ENCODE peak calls at places on chromosome 2, in seven cellular contexts. E is GM12892, P is K562, R is stomach, F is transverse colon, L is GM12878, Q is GM12891. V is an unnamed sample.
A peak's percentile ranks its signal among the peaks of the same experiment; 100 is the strongest.

GRCh38 chr2:169173876-169174275 is 104.5 kb downstream of the DHRS9 start:
- DNase-seq in P (no peak), F (no peak), L (no peak), R (no peak), E (no peak), Q (no peak), V (no peak)

GRCh38 chr2:234463626-234464290 is 33.1 kb downstream of the ARL4C start:
- DNase-seq in E (no peak), P (no peak), R (peak; percentile 71), L (no peak), F (peak; percentile 29), Q (no peak), V (no peak)

GRCh38 chr2:126802774-126803421 is 95.8 kb upstream of the TEX51 start:
- DNase-seq in R (no peak), Q (no peak), L (no peak), E (no peak), P (no peak), F (peak; percentile 13), V (no peak)

GRCh38 chr2:102331311-102331980 is 20.1 kb downstream of the IL1RL1 start:
- DNase-seq in Q (no peak), P (no peak), R (no peak), L (no peak), E (no peak), F (no peak), V (no peak)

GRCh38 chr2:96423281-96423680 is 81.9 kb downstream of the NEURL3 start:
- DNase-seq in P (no peak), L (no peak), Q (no peak), F (no peak), E (no peak), R (no peak), V (no peak)

GRCh38 chr2:174122185-174122584 is 126.1 kb downstream of the OLA1 start:
- DNase-seq in L (no peak), Q (no peak), E (no peak), P (no peak), R (no peak), F (no peak), V (no peak)

GRCh38 chr2:222130855-222131254 is 167.9 kb downstream of the PAX3 start:
- DNase-seq in F (no peak), E (no peak), R (no peak), Q (no peak), L (no peak), P (no peak), V (no peak)

GRCh38 chr2:241933175-241933911 is 63.8 kb downstream of the RTP5 start:
- DNase-seq in E (no peak), F (peak; percentile 42), Q (no peak), R (peak; percentile 21), L (no peak), P (no peak), V (no peak)

GRCh38 chr2:19776941-19777514 is 124.8 kb downstream of the TTC32 start:
- DNase-seq in L (no peak), E (no peak), R (no peak), F (no peak), Q (no peak), P (no peak), V (no peak)

GRCh38 chr2:232890896-232891601 is 21.0 kb downstream of the SNORC start:
- DNase-seq in L (no peak), Q (no peak), R (peak; percentile 24), E (peak; percentile 15), F (no peak), P (peak; percentile 41), V (peak; percentile 82)

GRCh38 chr2:239050252-239050649 is 202.4 kb downstream of the TWIST2 start:
- DNase-seq in P (no peak), L (no peak), Q (no peak), R (no peak), E (no peak), F (no peak), V (no peak)

GRCh38 chr2:172844021-172844420 is 108.4 kb downstream of the RAPGEF4 start:
- DNase-seq in Q (no peak), P (no peak), R (no peak), E (no peak), L (no peak), F (no peak), V (no peak)

GRCh38 chr2:152370783-152371182 is 35.8 kb downstream of the FMNL2 start:
- DNase-seq in Q (no peak), E (no peak), F (no peak), P (no peak), L (no peak), R (no peak), V (no peak)

GRCh38 chr2:184444217-184444616 is 154.1 kb upstream of the ZNF804A start:
- DNase-seq in E (peak; percentile 4), F (no peak), Q (no peak), P (no peak), L (peak; percentile 75), R (no peak), V (no peak)

GRCh38 chr2:203453858-203454451 is 81.1 kb downstream of the RAPH1 start:
- DNase-seq in L (peak; percentile 4), F (no peak), R (no peak), E (no peak), P (peak; percentile 58), Q (no peak), V (no peak)

GRCh38 chr2:106068415-106068814 is 125.7 kb downstream of the UXS1 start:
- DNase-seq in F (no peak), E (no peak), P (no peak), R (no peak), L (no peak), Q (no peak), V (no peak)

GRCh38 chr2:95149397-95149984 is 10.2 kb downstream of the ZNF514 start:
- DNase-seq in P (no peak), E (no peak), L (no peak), F (no peak), Q (no peak), R (no peak), V (no peak)

GRCh38 chr2:20623241-20623640 is 27.7 kb downstream of the HS1BP3 start:
- DNase-seq in E (no peak), P (no peak), F (no peak), Q (no peak), L (no peak), R (no peak), V (no peak)

DNA sequence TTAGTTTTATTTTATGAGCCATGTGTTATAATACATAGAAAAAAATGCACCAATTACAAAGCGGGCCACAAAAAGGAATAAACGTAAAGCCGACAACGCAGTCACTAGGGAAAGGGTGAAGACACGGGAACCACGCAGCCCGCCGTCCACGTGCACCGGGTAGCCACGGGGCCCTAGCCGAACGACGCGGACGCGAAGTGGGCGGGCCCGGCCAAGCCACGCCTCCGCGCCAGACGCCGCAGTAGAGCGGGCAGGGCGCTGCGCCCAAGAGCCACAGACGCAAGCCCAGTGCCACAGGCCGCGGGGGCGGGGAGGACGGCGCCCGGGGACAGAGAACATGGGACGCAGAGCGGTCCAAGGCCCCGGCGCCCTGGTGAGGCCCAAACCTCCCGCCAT is at the start of gene DUSP28:
- DNase-seq in Q (peak; percentile 86), F (peak; percentile 94), E (peak; percentile 86), R (peak; percentile 95), P (peak; percentile 89), L (peak; percentile 55), V (peak; percentile 88)
- TF ChIP-seq POLR2AphosphoS5 in Q (peak; percentile 79), F (peak; percentile 95), E (peak; percentile 89), R (peak; percentile 94), P (peak; percentile 76), L (peak; percentile 42), V (peak; percentile 15)

GRCh38 chr2:158958365-158958764 is 10.1 kb upstream of the TANC1 start:
- DNase-seq in E (no peak), R (no peak), L (no peak), Q (no peak), P (no peak), F (no peak), V (no peak)

GRCh38 chr2:158955974-158956373 is 12.5 kb upstream of the TANC1 start:
- DNase-seq in F (no peak), R (no peak), L (no peak), E (no peak), P (no peak), Q (no peak), V (no peak)

GRCh38 chr2:158953454-158953853 is 15.0 kb upstream of the TANC1 start:
- DNase-seq in Q (no peak), R (no peak), F (no peak), L (no peak), E (no peak), P (no peak), V (no peak)

GRCh38 chr2:158949300-158949699 is 19.1 kb upstream of the TANC1 start:
- DNase-seq in E (no peak), R (no peak), F (no peak), L (no peak), Q (no peak), P (no peak), V (no peak)

GRCh38 chr2:158953926-158954763 is 14.3 kb upstream of the TANC1 start:
- DNase-seq in R (peak; percentile 80), P (peak; percentile 15), F (peak; percentile 88), E (no peak), Q (no peak), L (no peak), V (no peak)
- TF ChIP-seq POLR2AphosphoS5 in R (no peak), P (no peak), F (peak; percentile 54), E (no peak), Q (no peak), L (no peak), V (no peak)

DNA sequence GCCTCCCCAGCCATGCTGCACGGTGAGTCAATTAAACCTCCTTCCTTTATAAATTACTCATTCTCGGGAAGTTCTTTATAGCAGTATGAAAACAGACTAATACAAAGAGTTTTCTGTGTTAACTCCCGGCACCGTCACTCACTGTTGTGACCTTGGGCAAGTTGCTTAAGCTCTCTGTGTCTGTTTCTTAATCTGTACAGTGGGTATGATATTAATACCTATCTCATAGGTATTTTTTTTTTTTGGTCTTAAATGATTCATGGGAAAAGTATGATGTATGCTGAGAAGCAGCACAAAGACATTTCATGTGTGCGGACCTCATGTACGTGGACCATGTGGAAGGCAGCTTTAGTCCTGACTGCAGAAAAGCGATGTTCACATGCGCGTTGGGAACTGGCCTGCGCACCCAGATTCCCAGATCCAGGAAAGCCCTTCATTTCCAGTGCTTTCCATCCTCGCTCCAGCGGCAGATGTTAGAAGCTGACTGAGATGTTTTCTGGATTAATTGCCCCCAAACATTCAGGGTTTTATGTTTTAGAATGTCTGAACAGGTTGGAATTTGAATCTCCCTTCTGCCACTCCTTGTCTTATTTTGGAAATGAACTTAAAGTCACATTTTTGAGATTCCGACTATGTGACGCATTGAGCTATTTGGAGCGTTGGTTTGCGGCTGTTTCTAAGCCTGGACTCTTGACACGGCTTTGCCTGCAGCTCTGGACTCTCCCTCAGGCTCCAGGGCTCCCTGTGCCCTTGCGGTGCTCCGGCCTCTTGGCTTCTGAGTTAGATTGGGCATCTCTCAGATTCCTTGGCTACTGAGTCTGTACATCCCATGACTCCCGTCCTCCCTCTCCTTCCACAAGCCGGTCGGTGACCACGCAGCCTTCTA is 61.4 kb downstream of the SLC4A3 start:
- DNase-seq in F (no peak), E (no peak), R (no peak), L (no peak), P (no peak), Q (no peak), V (no peak)
- TF ChIP-seq POLR2AphosphoS5 in F (no peak), E (no peak), R (peak; percentile 6), L (no peak), P (no peak), Q (no peak), V (no peak)

DNA sequence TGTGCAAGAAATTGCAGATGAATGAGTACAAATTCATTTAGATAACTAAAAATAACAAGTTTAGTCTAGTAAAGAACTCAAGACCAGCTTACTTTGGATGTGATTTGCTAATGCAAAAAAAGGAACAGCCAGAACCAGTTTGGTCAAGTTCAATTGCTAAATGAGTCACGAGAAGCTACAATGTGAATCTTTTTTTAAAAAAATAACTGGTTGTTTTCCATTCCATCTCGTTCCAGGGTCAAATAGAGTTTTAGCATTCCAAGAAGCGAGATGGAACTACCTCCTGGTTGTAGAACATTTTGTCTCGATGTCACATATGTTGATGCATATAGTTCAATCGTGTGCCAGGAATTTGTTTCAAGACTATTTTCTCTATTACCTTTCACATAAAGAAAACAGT is 65.0 kb upstream of the IKZF2 start:
- DNase-seq in E (no peak), R (no peak), Q (no peak), P (no peak), F (no peak), L (no peak), V (no peak)
- TF ChIP-seq POLR2AphosphoS5 in E (no peak), R (no peak), Q (no peak), P (no peak), F (no peak), L (no peak), V (no peak)

V was measured in H1.